ENCODE peak calls at places on chromosome 22, in four cellular contexts. J, G, K and A are unnamed samples.
A peak's percentile ranks its signal among the peaks of the same experiment; 100 is the strongest.

GRCh38 chr22:38240734-38241252 is 32.0 kb downstream of the TMEM184B start:
- DNase-seq in J (peak; percentile 86), G (peak; percentile 36), K (peak; percentile 72), A (no peak)

GRCh38 chr22:45586651-45587405 is 84.1 kb downstream of the FBLN1 start:
- DNase-seq in J (no peak), G (no peak), K (no peak), A (no peak)

GRCh38 chr22:48567213-48567975 is 1260.3 kb downstream of the BRD1 start:
- DNase-seq in J (no peak), G (no peak), K (no peak), A (no peak)

GRCh38 chr22:32904044-32904443 is 102.5 kb downstream of the TIMP3 start:
- DNase-seq in J (peak; percentile 83), G (no peak), K (no peak), A (no peak)

GRCh38 chr22:45253039-45253641 is 12.4 kb upstream of the KIAA0930 start:
- DNase-seq in J (no peak), G (no peak), K (no peak), A (no peak)

GRCh38 chr22:32255726-32256125 is 579 bp upstream of the SLC5A4 start:
- DNase-seq in J (no peak), G (no peak), K (no peak), A (no peak)

GRCh38 chr22:47694536-47694935 is 932.1 kb downstream of the TBC1D22A start:
- DNase-seq in J (no peak), G (no peak), K (peak; percentile 0), A (no peak)

GRCh38 chr22:46060292-46061123 is 83.5 kb upstream of the WNT7B start:
- DNase-seq in J (no peak), G (no peak), K (no peak), A (no peak)

GRCh38 chr22:17158176-17158567 is 905 bp downstream of the HDHD5 start:
- DNase-seq in J (no peak), G (no peak), K (no peak), A (no peak)

GRCh38 chr22:48488611-48489456 is 1338.8 kb downstream of the BRD1 start:
- DNase-seq in J (peak; percentile 61), G (no peak), K (peak; percentile 79), A (no peak)

GRCh38 chr22:44256085-44256484 is 56.7 kb downstream of the SHISAL1 start:
- DNase-seq in J (no peak), G (no peak), K (peak; percentile 35), A (no peak)

GRCh38 chr22:32661296-32661695 is 140.2 kb upstream of the TIMP3 start:
- DNase-seq in J (no peak), G (no peak), K (no peak), A (no peak)

GRCh38 chr22:31574015-31574670 is 77.8 kb downstream of the SFI1 start:
- DNase-seq in J (no peak), G (no peak), K (no peak), A (no peak)

GRCh38 chr22:46180370-46181137 is 30.2 kb downstream of the PPARA start:
- DNase-seq in J (peak; percentile 29), G (no peak), K (no peak), A (no peak)

GRCh38 chr22:46036558-46037408 is 59.8 kb upstream of the WNT7B start:
- DNase-seq in J (peak; percentile 74), G (peak; percentile 44), K (no peak), A (no peak)

GRCh38 chr22:49296561-49296960 is 531.1 kb downstream of the BRD1 start:
- DNase-seq in J (no peak), G (peak; percentile 1), K (peak; percentile 23), A (no peak)

GRCh38 chr22:35219012-35219411 is 38.3 kb upstream of the HMGXB4 start:
- DNase-seq in J (no peak), G (no peak), K (no peak), A (no peak)

GRCh38 chr22:50676211-50676636 is 3.6 kb downstream of the SHANK3 start:
- DNase-seq in J (no peak), G (no peak), K (no peak), A (no peak)

GRCh38 chr22:37601540-37602442 is 6.8 kb upstream of the GGA1 start:
- DNase-seq in J (peak; percentile 97), G (no peak), K (peak; percentile 66), A (no peak)

GRCh38 chr22:38180841-38181452 is 683 bp downstream of the PLA2G6 start:
- DNase-seq in J (peak; percentile 49), G (peak; percentile 37), K (no peak), A (no peak)

GRCh38 chr22:33726294-33726711 is 194.0 kb downstream of the LARGE1 start:
- DNase-seq in J (no peak), G (peak; percentile 23), K (no peak), A (no peak)

GRCh38 chr22:19859861-19860510 is 5.3 kb upstream of the GNB1L start:
- DNase-seq in J (no peak), G (no peak), K (no peak), A (no peak)

GRCh38 chr22:30880181-30880601 is 88.4 kb downstream of the MORC2 start:
- DNase-seq in J (no peak), G (no peak), K (no peak), A (no peak)

GRCh38 chr22:20176421-20177060 is 25.7 kb upstream of the CCDC188 start:
- DNase-seq in J (no peak), G (no peak), K (no peak), A (no peak)

GRCh38 chr22:29605236-29605850 is 1.9 kb downstream of the NF2 start:
- DNase-seq in J (no peak), G (no peak), K (no peak), A (no peak)
- H3K4me3 ChIP-seq in J (no peak overlapping the region), G (no peak overlapping the region), K (no peak overlapping the region), A (peak overlapping the region; percentile 86)

GRCh38 chr22:26577081-26577480 is 12.9 kb downstream of the TPST2 start:
- DNase-seq in J (no peak), G (no peak), K (no peak), A (no peak)

GRCh38 chr22:26580240-26580962 is 9.5 kb downstream of the TPST2 start:
- DNase-seq in J (peak; percentile 66), G (no peak), K (no peak), A (no peak)

GRCh38 chr22:26581769-26582168 is 8.2 kb downstream of the TPST2 start:
- DNase-seq in J (no peak), G (no peak), K (no peak), A (no peak)

GRCh38 chr22:26581026-26581425 is 8.9 kb downstream of the TPST2 start:
- DNase-seq in J (no peak), G (no peak), K (no peak), A (no peak)

GRCh38 chr22:26579331-26579886 is 10.5 kb downstream of the TPST2 start:
- DNase-seq in J (no peak), G (no peak), K (no peak), A (no peak)
- H3K27ac ChIP-seq in J (peak overlapping the region; percentile 12), G (no peak overlapping the region), K (peak overlapping the region; percentile 29), A (no peak overlapping the region)

DNA sequence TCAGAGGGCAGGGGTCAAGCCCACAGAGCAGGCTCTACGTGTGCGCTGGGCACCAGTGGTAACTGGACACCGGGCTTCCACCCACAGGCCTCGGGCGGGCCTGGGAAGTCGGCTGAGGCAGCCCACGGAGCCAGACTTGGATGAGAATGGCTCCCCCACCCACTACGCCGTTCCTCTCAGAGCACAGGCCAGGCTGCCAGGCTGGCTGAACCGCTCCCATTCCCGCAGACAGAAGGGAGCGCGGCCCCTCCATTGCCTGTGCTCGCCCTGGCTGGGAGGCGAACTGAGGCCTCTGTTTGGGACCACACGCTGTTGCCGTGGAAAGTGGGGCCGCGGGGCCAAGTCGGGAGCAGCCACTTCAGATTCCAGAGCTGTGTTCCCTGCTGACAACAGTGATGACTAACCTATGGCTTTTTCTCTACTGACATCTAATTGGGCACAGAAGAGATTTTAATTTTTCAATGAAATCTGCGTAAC is 63.9 kb downstream of the MYH9 start:
- DNase-seq in J (no peak), G (no peak), K (no peak), A (no peak)
- TF ChIP-seq POLR2AphosphoS5 in J (no peak), G (no peak), K (peak; percentile 36), A (no peak)

DNA sequence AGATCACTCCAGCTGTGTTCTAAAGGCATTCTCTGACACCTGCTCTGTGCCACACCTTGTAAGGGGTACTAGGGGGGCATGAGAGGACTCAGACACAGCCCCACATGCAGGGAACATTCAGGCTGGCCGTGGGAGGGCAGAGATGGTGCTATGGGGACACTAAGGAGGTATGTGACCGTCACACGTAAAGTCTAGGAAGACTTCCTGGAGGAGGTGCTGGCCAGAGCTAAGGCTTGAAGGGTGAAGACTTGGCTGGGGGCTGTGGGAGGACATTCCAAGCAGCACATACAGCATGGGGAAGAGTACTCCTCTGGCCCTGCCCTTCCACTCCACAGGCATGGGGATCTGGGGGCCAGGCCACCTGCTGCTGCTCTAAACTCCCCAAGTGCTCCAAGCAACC is 48.5 kb upstream of the TCF20 start:
- DNase-seq in J (no peak), G (no peak), K (no peak), A (no peak)
- H3K4me3 ChIP-seq in J (no peak overlapping the region), G (no peak overlapping the region), K (no peak overlapping the region), A (no peak overlapping the region)

GRCh38 chr22:22195265-22196017 is 49.1 kb upstream of the VPREB1 start:
- DNase-seq in J (peak; percentile 96), G (peak; percentile 48), K (peak; percentile 95), A (peak; percentile 59)
- H3K27ac ChIP-seq in J (no peak overlapping the region), G (no peak overlapping the region), K (no peak overlapping the region), A (no peak overlapping the region)